ENCODE peak calls at places on chromosomes 2 and 18, in five cellular contexts. B, N, Y, Q and A are unnamed samples.

GRCh38 chr18:71371951-71372605 is 1083.2 kb downstream of the SOCS6 start:
- DNase-seq in B (no peak), N (no peak), Y (no peak), Q (no peak), A (no peak)

GRCh38 chr2:236562434-236562833 is 7.2 kb upstream of the ACKR3 start:
- DNase-seq in B (peak), N (no peak), Y (no peak), Q (no peak), A (no peak)

GRCh38 chr2:1222062-1222461 is 191.2 kb upstream of the TPO start:
- DNase-seq in B (no peak), N (no peak), Y (no peak), Q (no peak), A (no peak)

GRCh38 chr2:30366199-30366691 is 80.8 kb upstream of the LCLAT1 start:
- DNase-seq in B (no peak), N (no peak), Y (no peak), Q (no peak), A (no peak)

GRCh38 chr18:38966846-38967245 is 1401.2 kb upstream of the CELF4 start:
- DNase-seq in B (no peak), N (no peak), Y (no peak), Q (no peak), A (no peak)

GRCh38 chr2:166057363-166058169 is 70.3 kb downstream of the SCN1A start:
- DNase-seq in B (no peak), N (peak), Y (no peak), Q (no peak), A (no peak)

GRCh38 chr2:231926180-231926741 is at the start of gene NPPC:
- DNase-seq in B (no peak), N (peak), Y (peak), Q (no peak), A (no peak)

GRCh38 chr2:199495147-199495546 is 37.4 kb upstream of the SATB2 start:
- DNase-seq in B (no peak), N (no peak), Y (no peak), Q (no peak), A (no peak)

GRCh38 chr18:63879684-63880083 is 7.8 kb upstream of the SERPINB2 start:
- DNase-seq in B (no peak), N (no peak), Y (no peak), Q (no peak), A (no peak)

GRCh38 chr2:43132523-43133301 is 93.7 kb downstream of the ZFP36L2 start:
- DNase-seq in B (peak), N (no peak), Y (no peak), Q (no peak), A (no peak)

GRCh38 chr2:106143495-106144215 is 50.4 kb downstream of the UXS1 start:
- DNase-seq in B (no peak), N (no peak), Y (no peak), Q (no peak), A (no peak)

GRCh38 chr2:53569957-53570727 is 197.5 kb upstream of the CHAC2 start:
- DNase-seq in B (no peak), N (peak), Y (no peak), Q (no peak), A (no peak)

GRCh38 chr2:141942006-141942789 is 188.6 kb downstream of the LRP1B start:
- DNase-seq in B (no peak), N (no peak), Y (no peak), Q (no peak), A (no peak)

GRCh38 chr2:192993059-192993458 is 798.3 kb upstream of the TMEFF2 start:
- DNase-seq in B (no peak), N (no peak), Y (no peak), Q (no peak), A (no peak)

GRCh38 chr2:96345403-96345802 is 9.8 kb downstream of the NCAPH start:
- DNase-seq in B (no peak), N (no peak), Y (no peak), Q (no peak), A (no peak)

GRCh38 chr2:95379616-95379925 is 22.9 kb upstream of the FAHD2A start:
- DNase-seq in B (peak), N (no peak), Y (no peak), Q (no peak), A (no peak)

GRCh38 chr18:12318334-12318697 is 10.3 kb downstream of the TUBB6 start:
- DNase-seq in B (no peak), N (no peak), Y (no peak), Q (no peak), A (no peak)

GRCh38 chr2:37378411-37378810 is 34.0 kb downstream of the QPCT start:
- DNase-seq in B (no peak), N (no peak), Y (no peak), Q (no peak), A (no peak)

GRCh38 chr18:67938691-67939090 is 422.2 kb upstream of the DSEL start:
- DNase-seq in B (no peak), N (no peak), Y (no peak), Q (no peak), A (no peak)

GRCh38 chr2:138722316-138722715 is 57.9 kb downstream of the NXPH2 start:
- DNase-seq in B (no peak), N (no peak), Y (no peak), Q (no peak), A (no peak)

GRCh38 chr2:181657379-181657778 is 474 bp upstream of the CERKL start:
- DNase-seq in B (peak), N (no peak), Y (no peak), Q (no peak), A (no peak)

GRCh38 chr2:215796160-215796559 is 217.2 kb downstream of the MREG start:
- DNase-seq in B (no peak), N (no peak), Y (no peak), Q (no peak), A (peak)